ENCODE peak calls at places on chromosomes 3 and 15, in five cellular contexts. S is upper lobe of right lung, N is heart left ventricle, V is cardiac muscle cell, M is HCT116. B is an unnamed sample.

GRCh38 chr3:13242364-13242737 is 169.1 kb upstream of the IQSEC1 start:
- DNase-seq in S (no peak), N (no peak), V (no peak), M (no peak), B (peak; percentile 59)

GRCh38 chr3:161070252-161070930 is 34.8 kb downstream of the B3GALNT1 start:
- DNase-seq in S (no peak), N (no peak), V (no peak), M (no peak), B (no peak)

GRCh38 chr3:195886181-195887141 is 21.9 kb downstream of the TNK2 start:
- DNase-seq in S (no peak), N (peak; percentile 61), V (peak; percentile 68), M (no peak), B (no peak)

GRCh38 chr15:63339006-63339766 is 42.5 kb downstream of the CA12 start:
- DNase-seq in S (no peak), N (no peak), V (no peak), M (no peak), B (no peak)

GRCh38 chr15:95044780-95045417 is 813.5 kb downstream of the MCTP2 start:
- DNase-seq in S (no peak), N (no peak), V (no peak), M (no peak), B (no peak)

GRCh38 chr3:196528639-196529233 is 13.6 kb upstream of the SMCO1 start:
- DNase-seq in S (peak; percentile 89), N (peak; percentile 57), V (peak; percentile 86), M (peak; percentile 42), B (peak; percentile 99)

GRCh38 chr15:74789741-74790079 is 7.8 kb downstream of the CSK start:
- DNase-seq in S (no peak), N (no peak), V (no peak), M (no peak), B (no peak)

GRCh38 chr3:177770821-177771220 is 573.5 kb upstream of the TBL1XR1 start:
- DNase-seq in S (no peak), N (no peak), V (no peak), M (no peak), B (no peak)

GRCh38 chr3:32089476-32089875 is 16.9 kb upstream of the GPD1L start:
- DNase-seq in S (no peak), N (no peak), V (no peak), M (no peak), B (no peak)

GRCh38 chr3:148269816-148270215 is 427.9 kb upstream of the AGTR1 start:
- DNase-seq in S (no peak), N (no peak), V (no peak), M (peak; percentile 12), B (no peak)

GRCh38 chr3:13266651-13267347 is 153.3 kb downstream of the NUP210 start:
- DNase-seq in S (peak; percentile 9), N (no peak), V (no peak), M (no peak), B (peak; percentile 54)

GRCh38 chr3:124599147-124599765 is 131.0 kb upstream of the UMPS start:
- DNase-seq in S (no peak), N (no peak), V (no peak), M (no peak), B (no peak)

GRCh38 chr3:154324919-154325318 is 632 bp upstream of the DHX36 start:
- DNase-seq in S (no peak), N (no peak), V (peak; percentile 21), M (no peak), B (no peak)

GRCh38 chr3:196016485-196016884 is 65.4 kb downstream of the TFRC start:
- DNase-seq in S (no peak), N (no peak), V (peak; percentile 63), M (no peak), B (no peak)

GRCh38 chr3:107450254-107450653 is 72.5 kb upstream of the BBX start:
- DNase-seq in S (no peak), N (no peak), V (no peak), M (no peak), B (no peak)

GRCh38 chr3:52153389-52154096 is 680 bp downstream of the POC1A start:
- DNase-seq in S (no peak), N (no peak), V (peak; percentile 16), M (peak; percentile 55), B (peak; percentile 75)

GRCh38 chr15:58980351-58980939 is 7.0 kb upstream of the RNF111 start:
- DNase-seq in S (no peak), N (no peak), V (peak; percentile 64), M (peak; percentile 32), B (no peak)

GRCh38 chr3:116129187-116129945 is 315.9 kb downstream of the LSAMP start:
- DNase-seq in S (no peak), N (no peak), V (no peak), M (no peak), B (no peak)

GRCh38 chr3:16419640-16420039 is 93.9 kb downstream of the RFTN1 start:
- DNase-seq in S (no peak), N (no peak), V (peak; percentile 56), M (no peak), B (no peak)

GRCh38 chr3:189967254-189967865 is 153.3 kb downstream of the P3H2 start:
- DNase-seq in S (no peak), N (no peak), V (peak; percentile 71), M (peak; percentile 44), B (no peak)

GRCh38 chr15:66524801-66525200 is 19.7 kb downstream of the ZWILCH start:
- DNase-seq in S (no peak), N (no peak), V (no peak), M (no peak), B (no peak)

GRCh38 chr15:84901540-84901939 is 17.1 kb downstream of the SLC28A1 start:
- DNase-seq in S (no peak), N (no peak), V (no peak), M (no peak), B (no peak)

GRCh38 chr3:148962513-148962912 is 28.8 kb upstream of the GYG1 start:
- DNase-seq in S (no peak), N (no peak), V (peak; percentile 93), M (peak; percentile 56), B (no peak)

GRCh38 chr15:67103869-67104268 is 38.5 kb downstream of the SMAD3 start:
- DNase-seq in S (no peak), N (no peak), V (no peak), M (no peak), B (no peak)

GRCh38 chr3:90062018-90062417 is 954.6 kb downstream of the EPHA3 start:
- DNase-seq in S (no peak), N (no peak), V (peak; percentile 40), M (no peak), B (no peak)

GRCh38 chr15:42010434-42010833 is 10.4 kb downstream of the PLA2G4E start:
- DNase-seq in S (no peak), N (no peak), V (no peak), M (peak; percentile 13), B (no peak)

GRCh38 chr3:64188810-64189560 is 36.3 kb downstream of the PRICKLE2 start:
- DNase-seq in S (no peak), N (peak; percentile 41), V (peak; percentile 90), M (no peak), B (peak; percentile 41)

GRCh38 chr3:16842710-16843270 is 42.0 kb upstream of the PLCL2 start:
- DNase-seq in S (no peak), N (no peak), V (no peak), M (no peak), B (no peak)

GRCh38 chr15:88603885-88604284 is 17.3 kb upstream of the AEN start:
- DNase-seq in S (no peak), N (no peak), V (no peak), M (no peak), B (no peak)
- H3K4me3 ChIP-seq in S (no peak overlapping the region), N (no peak overlapping the region), V (peak overlapping the region; percentile 19), M (no peak overlapping the region), B (no peak overlapping the region)

GRCh38 chr3:184380210-184380626 is 364 bp downstream of the CHRD start:
- DNase-seq in S (peak; percentile 83), N (peak; percentile 78), V (peak; percentile 51), M (no peak), B (peak; percentile 88)
- H3K4me3 ChIP-seq in S (peak overlapping the region; percentile 48), N (peak overlapping the region; percentile 53), V (peak overlapping the region; percentile 61), M (peak overlapping the region; percentile 36), B (peak overlapping the region; percentile 31)

GRCh38 chr3:11136871-11137626 is 17.2 kb upstream of the HRH1 start:
- DNase-seq in S (no peak), N (no peak), V (peak; percentile 99), M (peak; percentile 100), B (peak; percentile 58)
- H3K4me3 ChIP-seq in S (no peak overlapping the region), N (no peak overlapping the region), V (no peak overlapping the region), M (peak overlapping the region; percentile 55), B (no peak overlapping the region)

GRCh38 chr3:4978966-4979400 is 254 bp upstream of the BHLHE40 start:
- DNase-seq in S (peak; percentile 98), N (peak; percentile 98), V (peak; percentile 99), M (peak; percentile 95), B (peak; percentile 99)
- H3K4me3 ChIP-seq in S (peak overlapping the region; percentile 98), N (peak overlapping the region; percentile 86), V (peak overlapping the region; percentile 67), M (peak overlapping the region; percentile 72), B (peak overlapping the region; percentile 50)

GRCh38 chr15:28943611-28944230 is 57.9 kb downstream of the APBA2 start:
- DNase-seq in S (no peak), N (no peak), V (no peak), M (no peak), B (no peak)

GRCh38 chr15:28945626-28946215 is 59.9 kb downstream of the APBA2 start:
- DNase-seq in S (no peak), N (no peak), V (no peak), M (no peak), B (no peak)

GRCh38 chr15:28944286-28944685 is 58.5 kb downstream of the APBA2 start:
- DNase-seq in S (no peak), N (no peak), V (no peak), M (no peak), B (no peak)

GRCh38 chr15:28943146-28943545 is 57.4 kb downstream of the APBA2 start:
- DNase-seq in S (no peak), N (no peak), V (no peak), M (no peak), B (no peak)

DNA sequence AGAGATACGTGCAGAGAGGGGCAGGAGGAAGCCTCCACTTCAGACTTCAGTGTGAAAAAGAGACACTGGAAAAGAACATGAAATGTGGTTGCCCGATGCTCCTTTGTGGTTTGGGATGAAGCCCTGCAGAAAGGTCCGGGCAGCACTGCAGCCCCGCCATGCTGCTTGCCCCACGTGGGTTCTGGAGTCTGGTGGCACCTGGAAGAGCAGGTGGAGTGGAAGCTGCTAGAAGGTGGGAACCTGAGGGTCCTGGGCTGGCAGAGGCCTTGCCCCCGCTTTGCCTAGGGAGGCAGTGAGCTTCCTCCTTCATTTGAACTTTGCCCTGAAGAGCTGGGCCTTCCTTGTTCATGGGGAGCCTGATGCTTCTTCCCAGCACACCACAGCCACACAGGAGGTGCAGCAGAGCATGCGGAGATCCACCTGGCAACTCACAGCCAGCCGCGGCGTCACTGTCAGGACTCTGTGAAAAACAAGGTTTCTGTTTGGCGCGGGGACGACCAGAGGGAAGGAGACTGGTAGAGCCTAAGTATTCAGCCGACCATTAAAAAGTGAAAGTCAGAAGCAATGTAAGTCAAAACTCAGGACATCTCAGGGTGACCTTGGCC is 59.0 kb downstream of the APBA2 start:
- DNase-seq in S (no peak), N (no peak), V (no peak), M (no peak), B (no peak)
- H3K4me3 ChIP-seq in S (no peak overlapping the region), N (no peak overlapping the region), V (no peak overlapping the region), M (no peak overlapping the region), B (no peak overlapping the region)

GRCh38 chr15:70112018-70112395 is 14.3 kb upstream of the TLE3 start:
- DNase-seq in S (no peak), N (no peak), V (no peak), M (no peak), B (no peak)
- H3K4me3 ChIP-seq in S (peak overlapping the region; percentile 10), N (peak overlapping the region; percentile 30), V (peak overlapping the region; percentile 2), M (no peak overlapping the region), B (no peak overlapping the region)